ENCODE peak calls at places on chromosomes 2 and 18, in ten cellular contexts. N is T-helper 22 cell; C is left cardiac atrium; A is H7; B is naive thymus-derived CD4-positive, alpha-beta T cell; U is SK-N-SH; D is body of pancreas; H is activated CD8-positive, alpha-beta memory T cell treated with anti-CD3 and anti-CD28 coated beads for 24 hours; T is glutamatergic neuron; Q is lower leg skin. P is an unnamed sample.
A peak's percentile ranks its signal among the peaks of the same experiment; 100 is the strongest.

GRCh38 chr18:76256897-76257500 is 238.0 kb downstream of the ZNF516 start:
- DNase-seq in N (no peak), C (no peak), A (peak; percentile 43), B (no peak), U (peak; percentile 42), D (peak; percentile 13), H (no peak), T (peak; percentile 43), Q (no peak), P (peak; percentile 42)

GRCh38 chr2:172249986-172250385 is 147.3 kb upstream of the DLX2 start:
- DNase-seq in N (no peak), C (no peak), A (no peak), B (no peak), U (no peak), D (no peak), H (no peak), T (no peak), Q (no peak), P (no peak)

GRCh38 chr18:2111456-2111855 is 459.8 kb downstream of the METTL4 start:
- DNase-seq in N (no peak), C (no peak), A (no peak), B (no peak), U (no peak), D (no peak), H (no peak), T (no peak), Q (no peak), P (no peak)

GRCh38 chr2:173077506-173078177 is 2.0 kb downstream of the MAP3K20 start:
- DNase-seq in N (no peak), C (no peak), A (no peak), B (no peak), U (no peak), D (no peak), H (no peak), T (no peak), Q (no peak), P (no peak)

GRCh38 chr2:18781541-18782280 is 192.3 kb upstream of the NT5C1B start:
- DNase-seq in N (no peak), C (no peak), A (no peak), B (no peak), U (no peak), D (no peak), H (no peak), T (no peak), Q (no peak), P (no peak)

GRCh38 chr2:237874585-237875161 is 15.2 kb downstream of the RAMP1 start:
- DNase-seq in N (no peak), C (no peak), A (peak; percentile 59), B (no peak), U (no peak), D (no peak), H (no peak), T (no peak), Q (no peak), P (no peak)

GRCh38 chr2:74843371-74844298 is 9.7 kb downstream of the HK2 start:
- DNase-seq in N (no peak), C (no peak), A (no peak), B (no peak), U (no peak), D (peak; percentile 32), H (no peak), T (no peak), Q (no peak), P (peak; percentile 12)

GRCh38 chr2:171630812-171631626 is 56.2 kb upstream of the DYNC1I2 start:
- DNase-seq in N (no peak), C (no peak), A (no peak), B (no peak), U (no peak), D (no peak), H (no peak), T (no peak), Q (no peak), P (no peak)

GRCh38 chr2:113907297-113907696 is 17.4 kb downstream of the ACTR3 start:
- DNase-seq in N (no peak), C (no peak), A (no peak), B (no peak), U (no peak), D (no peak), H (no peak), T (no peak), Q (no peak), P (no peak)

GRCh38 chr2:26465266-26465925 is 12.5 kb downstream of the OTOF start:
- DNase-seq in N (no peak), C (no peak), A (no peak), B (no peak), U (no peak), D (no peak), H (no peak), T (no peak), Q (no peak), P (no peak)

GRCh38 chr18:21735452-21736015 is 5.1 kb upstream of the MIB1 start:
- DNase-seq in N (peak; percentile 42), C (peak; percentile 53), A (peak; percentile 49), B (peak; percentile 7), U (no peak), D (peak; percentile 20), H (no peak), T (peak; percentile 32), Q (no peak), P (no peak)

GRCh38 chr2:158580760-158581159 is 124.0 kb downstream of the PKP4 start:
- DNase-seq in N (no peak), C (no peak), A (no peak), B (no peak), U (peak; percentile 6), D (no peak), H (no peak), T (no peak), Q (no peak), P (no peak)

GRCh38 chr2:120952318-120952717 is 216.7 kb downstream of the GLI2 start:
- DNase-seq in N (no peak), C (no peak), A (no peak), B (no peak), U (no peak), D (no peak), H (no peak), T (no peak), Q (peak; percentile 20), P (no peak)

GRCh38 chr2:146212602-146213001 is 1632.2 kb upstream of the ACVR2A start:
- DNase-seq in N (no peak), C (no peak), A (no peak), B (no peak), U (no peak), D (no peak), H (no peak), T (no peak), Q (no peak), P (no peak)

GRCh38 chr2:83143946-83144345 is 1315.1 kb downstream of the SUCLG1 start:
- DNase-seq in N (no peak), C (no peak), A (no peak), B (no peak), U (no peak), D (no peak), H (no peak), T (no peak), Q (no peak), P (no peak)

GRCh38 chr18:6561029-6561861 is 146.5 kb upstream of the L3MBTL4 start:
- DNase-seq in N (no peak), C (peak; percentile 65), A (no peak), B (no peak), U (no peak), D (peak; percentile 87), H (no peak), T (no peak), Q (peak; percentile 45), P (no peak)

P was measured in endothelial cell.